ENCODE peak calls at places on chromosome 22, in seven cellular contexts. One of them, this sample, is unnamed.

GRCh38 chr22:33438273-33438672 is 380.1 kb upstream of the SYN3 start:
- DNase-seq in GM12878: no peak
- DNase-seq in lung: no peak
- DNase-seq in cardiac muscle cell: no peak
- DNase-seq in transverse colon: no peak
- DNase-seq in chondrocyte: no peak
- DNase-seq in pancreas: no peak
- DNase-seq in this sample: no peak

GRCh38 chr22:43207386-43207785 is 20.5 kb upstream of the TTLL12 start:
- DNase-seq in pancreas: no peak
- DNase-seq in GM12878: no peak
- DNase-seq in chondrocyte: peak
- DNase-seq in cardiac muscle cell: no peak
- DNase-seq in lung: no peak
- DNase-seq in transverse colon: no peak
- DNase-seq in this sample: no peak

GRCh38 chr22:45423524-45423923 is 10.0 kb downstream of the RIBC2 start:
- DNase-seq in transverse colon: no peak
- DNase-seq in GM12878: no peak
- DNase-seq in chondrocyte: no peak
- DNase-seq in lung: no peak
- DNase-seq in pancreas: no peak
- DNase-seq in cardiac muscle cell: no peak
- DNase-seq in this sample: no peak

GRCh38 chr22:17569971-17570511 is 6.7 kb downstream of the SLC25A18 start:
- DNase-seq in cardiac muscle cell: peak
- DNase-seq in pancreas: no peak
- DNase-seq in transverse colon: no peak
- DNase-seq in GM12878: no peak
- DNase-seq in chondrocyte: no peak
- DNase-seq in lung: no peak
- DNase-seq in this sample: no peak

GRCh38 chr22:23315341-23315917 is 135.1 kb downstream of the BCR start:
- DNase-seq in lung: no peak
- DNase-seq in chondrocyte: no peak
- DNase-seq in transverse colon: peak
- DNase-seq in cardiac muscle cell: peak
- DNase-seq in GM12878: no peak
- DNase-seq in pancreas: peak
- DNase-seq in this sample: peak

GRCh38 chr22:45553333-45554039 is 50.8 kb downstream of the FBLN1 start:
- DNase-seq in transverse colon: peak
- DNase-seq in cardiac muscle cell: peak
- DNase-seq in GM12878: no peak
- DNase-seq in pancreas: peak
- DNase-seq in chondrocyte: peak
- DNase-seq in lung: peak
- DNase-seq in this sample: peak

GRCh38 chr22:31098633-31099110 is 8.7 kb downstream of the SELENOM start:
- DNase-seq in lung: no peak
- DNase-seq in GM12878: no peak
- DNase-seq in transverse colon: peak
- DNase-seq in pancreas: no peak
- DNase-seq in chondrocyte: no peak
- DNase-seq in cardiac muscle cell: peak
- DNase-seq in this sample: no peak

GRCh38 chr22:19810381-19811141 is 44.1 kb downstream of the GNB1L start:
- DNase-seq in pancreas: peak
- DNase-seq in transverse colon: no peak
- DNase-seq in chondrocyte: no peak
- DNase-seq in GM12878: no peak
- DNase-seq in cardiac muscle cell: no peak
- DNase-seq in lung: no peak
- DNase-seq in this sample: peak

DNA sequence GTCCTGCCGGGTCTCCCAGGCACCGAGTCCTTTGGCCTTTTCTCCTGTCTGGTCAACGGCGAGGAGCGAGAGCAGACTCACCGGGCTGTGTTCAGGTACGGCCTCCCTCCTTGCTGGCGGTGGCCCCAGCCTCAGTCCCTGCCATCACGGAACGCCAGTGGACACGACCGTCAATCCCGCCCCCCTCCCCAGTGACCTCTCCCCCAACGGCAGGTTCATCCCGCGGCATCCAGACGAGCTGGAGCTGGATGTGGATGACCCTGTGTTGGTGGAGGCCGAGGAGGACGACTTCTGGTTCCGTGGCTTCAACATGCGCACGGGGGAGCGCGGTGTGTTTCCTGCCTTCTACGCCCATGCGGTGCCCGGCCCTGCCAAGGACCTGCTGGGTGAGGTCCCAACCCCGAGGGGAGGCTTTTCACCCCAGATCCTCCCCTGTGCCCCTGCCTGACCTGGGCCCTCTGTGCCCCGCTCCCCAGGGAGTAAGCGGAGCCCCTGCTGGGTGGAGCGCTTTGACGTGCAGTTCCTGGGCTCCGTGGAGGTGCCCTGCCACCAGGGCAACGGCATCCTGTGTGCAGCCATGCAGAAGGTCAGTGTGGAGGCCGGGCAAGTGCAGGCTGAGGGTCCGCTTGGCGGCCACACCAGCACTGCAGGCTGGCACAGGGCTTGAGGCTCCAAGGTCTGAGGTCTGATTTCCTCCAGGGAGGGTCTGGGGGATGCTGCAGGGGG is 4.9 kb downstream of the MAPK8IP2 start:
- DNase-seq in chondrocyte: no peak
- DNase-seq in transverse colon: no peak
- DNase-seq in GM12878: no peak
- DNase-seq in cardiac muscle cell: no peak
- DNase-seq in lung: no peak
- DNase-seq in pancreas: no peak
- DNase-seq in this sample: no peak
- TF ChIP-seq CTCF in chondrocyte: no peak
- TF ChIP-seq CTCF in transverse colon: no peak
- TF ChIP-seq CTCF in GM12878: no peak
- TF ChIP-seq CTCF in cardiac muscle cell: no peak
- TF ChIP-seq CTCF in lung: no peak
- TF ChIP-seq CTCF in pancreas: no peak
- TF ChIP-seq CTCF in this sample: no peak

GRCh38 chr22:25380141-25380747 is 160.8 kb downstream of the CRYBB2 start:
- DNase-seq in GM12878: no peak
- DNase-seq in cardiac muscle cell: no peak
- DNase-seq in chondrocyte: no peak
- DNase-seq in lung: no peak
- DNase-seq in transverse colon: peak
- DNase-seq in pancreas: no peak
- DNase-seq in this sample: no peak

GRCh38 chr22:25386538-25386884 is 167.1 kb downstream of the CRYBB2 start:
- DNase-seq in cardiac muscle cell: no peak
- DNase-seq in lung: no peak
- DNase-seq in GM12878: no peak
- DNase-seq in transverse colon: no peak
- DNase-seq in pancreas: no peak
- DNase-seq in chondrocyte: no peak
- DNase-seq in this sample: no peak

GRCh38 chr22:25383892-25384291 is 164.5 kb downstream of the CRYBB2 start:
- DNase-seq in transverse colon: no peak
- DNase-seq in lung: no peak
- DNase-seq in GM12878: no peak
- DNase-seq in chondrocyte: no peak
- DNase-seq in cardiac muscle cell: no peak
- DNase-seq in pancreas: no peak
- DNase-seq in this sample: no peak

GRCh38 chr22:25383278-25383820 is 163.9 kb downstream of the CRYBB2 start:
- DNase-seq in pancreas: no peak
- DNase-seq in cardiac muscle cell: no peak
- DNase-seq in GM12878: no peak
- DNase-seq in chondrocyte: no peak
- DNase-seq in lung: no peak
- DNase-seq in transverse colon: no peak
- DNase-seq in this sample: no peak

GRCh38 chr22:25382762-25383161 is 163.3 kb downstream of the CRYBB2 start:
- DNase-seq in chondrocyte: no peak
- DNase-seq in transverse colon: no peak
- DNase-seq in GM12878: no peak
- DNase-seq in cardiac muscle cell: no peak
- DNase-seq in lung: no peak
- DNase-seq in pancreas: no peak
- DNase-seq in this sample: no peak
- TF ChIP-seq CTCF in chondrocyte: peak
- TF ChIP-seq CTCF in transverse colon: no peak
- TF ChIP-seq CTCF in GM12878: peak
- TF ChIP-seq CTCF in cardiac muscle cell: peak
- TF ChIP-seq CTCF in lung: no peak
- TF ChIP-seq CTCF in pancreas: no peak
- TF ChIP-seq CTCF in this sample: no peak

DNA sequence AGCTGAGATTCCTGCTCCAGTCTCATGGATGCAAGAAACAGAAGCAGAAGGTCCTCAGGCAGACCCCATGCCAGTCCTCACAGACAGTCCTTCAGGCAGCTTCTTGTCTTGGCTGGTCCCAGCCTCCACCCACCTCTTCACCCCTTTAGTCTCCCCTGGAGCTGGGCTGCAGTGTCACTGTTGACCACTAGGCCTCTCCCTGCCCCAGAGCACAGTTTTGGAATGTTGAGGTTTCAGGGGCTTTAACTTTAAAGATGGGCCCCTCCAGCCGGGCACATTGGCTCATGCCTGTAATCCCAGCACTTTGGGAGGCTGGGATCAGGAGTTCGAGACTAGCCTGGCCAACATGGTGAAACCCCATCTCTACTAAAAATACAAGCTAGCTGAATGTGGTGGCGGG is 39.5 kb upstream of the GCAT start:
- DNase-seq in pancreas: no peak
- DNase-seq in chondrocyte: no peak
- DNase-seq in GM12878: no peak
- DNase-seq in lung: no peak
- DNase-seq in cardiac muscle cell: no peak
- DNase-seq in transverse colon: no peak
- DNase-seq in this sample: no peak
- TF ChIP-seq CTCF in pancreas: no peak
- TF ChIP-seq CTCF in chondrocyte: peak
- TF ChIP-seq CTCF in GM12878: no peak
- TF ChIP-seq CTCF in lung: no peak
- TF ChIP-seq CTCF in cardiac muscle cell: peak
- TF ChIP-seq CTCF in transverse colon: no peak
- TF ChIP-seq CTCF in this sample: peak

GRCh38 chr22:41543854-41544670 is at the start of gene POLR3H:
- DNase-seq in lung: peak
- DNase-seq in GM12878: peak
- DNase-seq in pancreas: peak
- DNase-seq in chondrocyte: peak
- DNase-seq in transverse colon: peak
- DNase-seq in cardiac muscle cell: peak
- DNase-seq in this sample: peak

GRCh38 chr22:41542224-41542623 is 2.0 kb downstream of the POLR3H start:
- DNase-seq in GM12878: no peak
- DNase-seq in lung: no peak
- DNase-seq in cardiac muscle cell: no peak
- DNase-seq in chondrocyte: no peak
- DNase-seq in pancreas: no peak
- DNase-seq in transverse colon: no peak
- DNase-seq in this sample: no peak

GRCh38 chr22:41541484-41541883 is 2.8 kb downstream of the POLR3H start:
- DNase-seq in cardiac muscle cell: no peak
- DNase-seq in pancreas: no peak
- DNase-seq in chondrocyte: no peak
- DNase-seq in GM12878: no peak
- DNase-seq in lung: no peak
- DNase-seq in transverse colon: no peak
- DNase-seq in this sample: no peak

GRCh38 chr22:41548830-41549211 is 4.6 kb upstream of the POLR3H start:
- DNase-seq in pancreas: no peak
- DNase-seq in transverse colon: no peak
- DNase-seq in chondrocyte: no peak
- DNase-seq in lung: no peak
- DNase-seq in GM12878: no peak
- DNase-seq in cardiac muscle cell: no peak
- DNase-seq in this sample: no peak

DNA sequence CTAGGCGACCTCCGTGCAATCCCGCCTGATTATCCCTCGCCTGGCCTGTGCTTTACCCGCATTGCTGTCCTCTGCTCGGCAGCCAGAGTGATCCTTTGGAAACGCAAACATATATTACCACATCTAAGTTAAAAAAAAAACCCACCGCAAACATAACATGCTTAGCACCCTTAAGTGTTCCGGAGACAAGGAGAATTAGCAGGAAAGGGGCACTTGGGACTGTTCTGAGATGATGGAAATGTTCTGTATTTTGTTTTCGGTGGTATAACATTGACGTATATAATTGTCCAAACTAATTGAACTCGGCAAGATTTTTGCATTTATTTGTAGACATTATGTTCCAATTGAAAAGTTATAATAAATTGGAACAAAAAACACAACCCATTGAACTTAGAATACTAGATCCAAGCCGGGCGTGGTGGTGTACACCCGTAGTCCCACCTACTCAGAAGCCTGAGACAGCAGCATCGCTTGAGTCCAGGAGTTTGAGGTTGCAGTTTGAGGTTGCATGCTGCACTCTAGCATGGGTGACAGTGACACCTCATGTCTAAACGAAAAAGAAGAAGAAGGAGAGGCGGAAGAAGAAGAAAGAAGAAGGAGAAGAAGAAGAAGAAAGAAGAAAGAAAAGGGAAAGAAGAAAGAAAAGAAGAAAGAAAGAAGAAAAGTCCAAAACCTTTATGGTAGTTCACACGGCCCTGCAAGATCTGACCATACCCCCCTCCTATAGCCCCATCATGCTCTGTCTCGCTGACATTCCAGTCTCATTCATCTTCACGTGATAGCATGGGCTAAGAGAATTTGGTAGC is 604 bp upstream of the POLR3H start:
- DNase-seq in cardiac muscle cell: no peak
- DNase-seq in transverse colon: no peak
- DNase-seq in lung: no peak
- DNase-seq in GM12878: no peak
- DNase-seq in pancreas: no peak
- DNase-seq in chondrocyte: no peak
- DNase-seq in this sample: peak
- TF ChIP-seq CTCF in cardiac muscle cell: no peak
- TF ChIP-seq CTCF in transverse colon: no peak
- TF ChIP-seq CTCF in lung: no peak
- TF ChIP-seq CTCF in GM12878: no peak
- TF ChIP-seq CTCF in pancreas: no peak
- TF ChIP-seq CTCF in chondrocyte: no peak
- TF ChIP-seq CTCF in this sample: no peak

DNA sequence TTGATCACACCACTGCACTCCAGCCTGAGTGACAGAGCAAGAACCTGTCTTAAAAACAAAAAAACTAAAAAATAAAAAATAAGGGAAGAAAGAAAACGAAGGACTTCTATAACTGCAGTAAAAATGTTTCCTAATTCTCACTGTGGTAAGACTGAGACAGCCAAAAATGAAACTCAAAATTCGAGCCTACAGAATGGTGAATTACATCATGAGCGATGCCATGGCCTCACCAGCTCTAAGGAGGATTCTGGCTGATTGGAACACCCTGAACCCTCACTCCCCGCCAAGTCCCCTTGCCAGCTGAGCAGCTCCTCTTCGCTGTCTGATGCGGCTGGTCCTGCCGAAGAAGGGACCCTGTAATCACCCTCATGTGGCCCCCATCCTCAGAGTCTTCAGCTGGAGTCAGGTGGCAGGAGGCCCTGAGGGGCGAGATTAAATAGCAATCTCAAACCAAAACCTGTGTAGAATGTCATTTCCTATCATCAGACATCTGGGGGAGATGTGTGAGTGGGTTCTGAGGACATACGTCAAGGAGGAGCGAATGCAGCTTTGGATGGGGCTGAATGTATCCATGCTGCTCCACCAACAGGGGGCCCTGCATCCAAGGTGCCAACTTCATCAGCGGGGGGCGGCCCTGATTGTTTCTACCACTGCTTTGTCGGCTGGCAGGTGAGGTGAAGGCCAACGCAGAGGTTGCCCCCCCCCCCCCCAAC is 29.2 kb downstream of the PDGFB start:
- DNase-seq in lung: no peak
- DNase-seq in cardiac muscle cell: no peak
- DNase-seq in transverse colon: no peak
- DNase-seq in pancreas: peak
- DNase-seq in GM12878: no peak
- DNase-seq in chondrocyte: peak
- DNase-seq in this sample: peak
- TF ChIP-seq CTCF in lung: no peak
- TF ChIP-seq CTCF in cardiac muscle cell: peak
- TF ChIP-seq CTCF in transverse colon: no peak
- TF ChIP-seq CTCF in pancreas: peak
- TF ChIP-seq CTCF in GM12878: peak
- TF ChIP-seq CTCF in chondrocyte: peak
- TF ChIP-seq CTCF in this sample: peak

This sample was measured in activated CD8-positive, alpha-beta T cell treated with anti-CD3 and anti-CD28 coated beads for 36 hours.